ENCODE peak calls at places on chromosomes 4 and X, in seven cellular contexts. C, G, F, T, U, I and R are unnamed samples.
A peak's percentile ranks its signal among the peaks of the same experiment; 100 is the strongest.

GRCh38 chr4:186946140-186946539 is 222.5 kb upstream of the FAT1 start:
- DNase-seq in C (no peak), G (no peak), F (peak; percentile 50), T (no peak), U (no peak), I (no peak), R (no peak)

GRCh38 chr4:68489338-68489737 is 42.1 kb downstream of the TMPRSS11E start:
- DNase-seq in C (no peak), G (no peak), F (no peak), T (no peak), U (no peak), I (no peak), R (no peak)

GRCh38 chrX:106302304-106302703 is 134.2 kb downstream of the PWWP3B start:
- DNase-seq in C (peak; percentile 40), G (peak; percentile 34), F (no peak), T (no peak), U (no peak), I (no peak), R (no peak)

GRCh38 chrX:51459125-51459524 is 37.3 kb downstream of the NUDT11 start:
- DNase-seq in C (peak; percentile 36), G (peak; percentile 6), F (no peak), T (no peak), U (peak; percentile 3), I (no peak), R (peak; percentile 17)

GRCh38 chrX:28843817-28844216 is 256.6 kb downstream of the IL1RAPL1 start:
- DNase-seq in C (no peak), G (no peak), F (no peak), T (no peak), U (no peak), I (no peak), R (no peak)

GRCh38 chrX:68983004-68983857 is 154.4 kb downstream of the EFNB1 start:
- DNase-seq in C (no peak), G (no peak), F (no peak), T (no peak), U (peak; percentile 29), I (no peak), R (no peak)

GRCh38 chr4:145195167-145195952 is 15.0 kb upstream of the OTUD4 start:
- DNase-seq in C (no peak), G (no peak), F (no peak), T (no peak), U (no peak), I (no peak), R (no peak)

GRCh38 chr4:108628411-108628810 is 8.0 kb downstream of the RPL34 start:
- DNase-seq in C (peak; percentile 11), G (no peak), F (no peak), T (no peak), U (no peak), I (no peak), R (no peak)

GRCh38 chr4:147059064-147059731 is 113.5 kb upstream of the TTC29 start:
- DNase-seq in C (no peak), G (no peak), F (no peak), T (no peak), U (no peak), I (no peak), R (no peak)

GRCh38 chr4:145709843-145710242 is 29.9 kb downstream of the C4orf51 start:
- DNase-seq in C (peak; percentile 75), G (no peak), F (no peak), T (no peak), U (no peak), I (no peak), R (peak; percentile 69)

GRCh38 chr4:89836897-89837384 is at the start of gene SNCA:
- DNase-seq in C (peak; percentile 78), G (peak; percentile 63), F (peak; percentile 44), T (peak; percentile 75), U (peak; percentile 70), I (no peak), R (peak; percentile 58)

GRCh38 chr4:186203391-186203802 is 12.0 kb downstream of the CYP4V2 start:
- DNase-seq in C (peak; percentile 43), G (no peak), F (peak; percentile 21), T (no peak), U (peak; percentile 38), I (no peak), R (no peak)

GRCh38 chr4:120096508-120097297 is 30.1 kb upstream of the MAD2L1 start:
- DNase-seq in C (no peak), G (no peak), F (no peak), T (no peak), U (no peak), I (no peak), R (no peak)

GRCh38 chrX:40176979-40177430 is 79.2 kb upstream of the BCOR start:
- DNase-seq in C (no peak), G (no peak), F (peak; percentile 35), T (peak; percentile 18), U (no peak), I (no peak), R (peak; percentile 30)

GRCh38 chr4:139419388-139419914 is 34.5 kb upstream of the RAB33B start:
- DNase-seq in C (peak; percentile 92), G (no peak), F (peak; percentile 15), T (no peak), U (no peak), I (peak; percentile 17), R (no peak)

GRCh38 chr4:64022560-64022959 is 386.7 kb downstream of the TECRL start:
- DNase-seq in C (no peak), G (no peak), F (no peak), T (no peak), U (no peak), I (no peak), R (no peak)

GRCh38 chr4:10160280-10160856 is 43.8 kb upstream of the WDR1 start:
- DNase-seq in C (peak; percentile 69), G (peak; percentile 31), F (no peak), T (peak; percentile 4), U (no peak), I (no peak), R (peak; percentile 1)

GRCh38 chrX:43860646-43861370 is 21.4 kb downstream of the MAOB start:
- DNase-seq in C (peak; percentile 73), G (peak; percentile 13), F (no peak), T (no peak), U (peak; percentile 62), I (no peak), R (no peak)

GRCh38 chr4:8607603-8608481 is 15.3 kb downstream of the CPZ start:
- DNase-seq in C (peak; percentile 22), G (no peak), F (peak; percentile 43), T (no peak), U (peak; percentile 20), I (no peak), R (peak; percentile 17)

GRCh38 chr4:183517781-183518180 is 12.9 kb downstream of the ING2 start:
- DNase-seq in C (no peak), G (no peak), F (no peak), T (no peak), U (no peak), I (no peak), R (no peak)

GRCh38 chr4:13833171-13833804 is 205.8 kb upstream of the BOD1L1 start:
- DNase-seq in C (no peak), G (no peak), F (no peak), T (no peak), U (no peak), I (no peak), R (no peak)